ENCODE peak calls at places on chromosomes 7 and 10, in four cellular contexts. Y is right lobe of liver, B is PC-9, U is body of pancreas. D is an unnamed sample. For H3K36me3, the result is how much of the 10 kb centered on the place peaks cover.

GRCh38 chr10:7986851-7987250 is 67.6 kb upstream of the GATA3 start:
- DNase-seq in Y (no peak), B (no peak), U (no peak), D (no peak)

GRCh38 chr10:33179056-33179455 is 155.4 kb downstream of the NRP1 start:
- DNase-seq in Y (no peak), B (no peak), U (no peak), D (peak)

GRCh38 chr10:89029785-89030437 is 39.3 kb downstream of the FAS start:
- DNase-seq in Y (peak), B (peak), U (peak), D (peak)

GRCh38 chr10:6232846-6233724 is 30.4 kb downstream of the PFKFB3 start:
- DNase-seq in Y (no peak), B (no peak), U (no peak), D (no peak)

GRCh38 chr10:118920206-118920605 is 109.3 kb upstream of the NANOS1 start:
- DNase-seq in Y (no peak), B (no peak), U (no peak), D (no peak)

GRCh38 chr10:5816170-5816569 is 2.9 kb upstream of the GDI2 start:
- DNase-seq in Y (no peak), B (no peak), U (no peak), D (no peak)

GRCh38 chr7:132609222-132609621 is 33.0 kb upstream of the PLXNA4 start:
- DNase-seq in Y (no peak), B (no peak), U (no peak), D (no peak)

GRCh38 chr10:47255033-47255813 is 44.8 kb upstream of the GDF10 start:
- DNase-seq in Y (no peak), B (no peak), U (no peak), D (no peak)

GRCh38 chr7:122166708-122167107 is 22.7 kb upstream of the AASS start:
- DNase-seq in Y (no peak), B (peak), U (no peak), D (no peak)

GRCh38 chr10:25661632-25662031 is 272.4 kb upstream of the MYO3A start:
- DNase-seq in Y (no peak), B (no peak), U (no peak), D (no peak)

GRCh38 chr7:2093841-2094220 is 138.9 kb downstream of the MAD1L1 start:
- DNase-seq in Y (no peak), B (no peak), U (no peak), D (no peak)

GRCh38 chr10:77943086-77943901 is 16.7 kb upstream of the DLG5 start:
- DNase-seq in Y (no peak), B (peak), U (no peak), D (no peak)
- H3K27ac ChIP-seq in Y (no peak), B (peak), U (peak), D (no peak)

GRCh38 chr7:100613447-100614185 is 1.3 kb downstream of the MOSPD3 start:
- DNase-seq in Y (no peak), B (no peak), U (no peak), D (no peak)
- H3K4me3 ChIP-seq in Y (peak), B (peak), U (no peak), D (no peak)

GRCh38 chr7:149198161-149198816 is 2.9 kb downstream of the ZNF282 start:
- DNase-seq in Y (no peak), B (no peak), U (no peak), D (no peak)

GRCh38 chr7:149196151-149196704 is 882 bp downstream of the ZNF282 start:
- DNase-seq in Y (no peak), B (peak), U (no peak), D (peak)

GRCh38 chr7:149195180-149196150 is at the start of gene ZNF282:
- DNase-seq in Y (peak), B (peak), U (peak), D (peak)

GRCh38 chr7:149197675-149198074 is 2.3 kb downstream of the ZNF282 start:
- DNase-seq in Y (no peak), B (no peak), U (no peak), D (no peak)

DNA sequence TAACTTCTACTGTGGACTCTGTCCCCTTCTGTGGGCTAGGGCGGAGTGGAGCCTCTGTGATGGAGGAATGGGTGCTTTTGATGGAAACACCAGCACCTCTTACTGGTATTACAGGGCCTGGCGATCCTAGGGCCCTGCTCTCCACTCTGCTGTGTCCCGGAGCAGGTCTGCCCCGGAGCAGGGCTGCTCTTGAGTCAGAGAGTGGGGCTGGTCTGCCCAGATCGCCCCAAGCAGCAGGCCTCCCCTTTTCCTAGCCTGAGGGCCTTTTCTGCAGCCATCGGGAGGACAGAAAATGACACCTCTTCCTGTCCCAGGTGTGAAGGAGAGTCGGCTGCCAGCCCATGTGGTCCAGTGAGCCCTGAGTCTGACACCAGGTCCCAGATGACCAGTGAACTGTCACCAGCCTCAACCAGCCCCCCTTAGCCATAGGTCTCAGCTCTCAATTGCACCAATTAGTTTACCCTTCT is 1.4 kb downstream of the ZNF282 start:
- DNase-seq in Y (no peak), B (peak), U (no peak), D (peak)
- H3K36me3 ChIP-seq in Y (under half), B (under half), U (under half), D (under half)

DNA sequence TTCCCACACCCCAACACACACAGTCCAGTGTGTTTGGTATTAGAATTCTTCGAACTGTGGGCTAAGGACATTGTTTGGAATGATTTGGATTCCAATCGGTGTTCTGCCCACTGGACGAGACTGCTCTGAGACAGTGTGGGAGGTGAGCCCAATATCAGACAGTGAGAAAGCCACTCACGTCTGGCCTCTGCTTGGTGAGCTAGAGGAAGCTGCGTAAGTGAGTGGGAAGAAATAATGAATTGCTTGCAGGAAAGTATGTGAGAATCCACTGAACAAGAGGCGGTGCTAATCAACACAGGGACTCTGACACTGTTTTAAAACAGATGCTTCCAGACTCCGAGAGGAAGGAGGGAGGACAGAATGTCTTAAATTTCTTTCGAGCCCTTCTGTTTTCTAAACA is 675.0 kb upstream of the ANKRD30A start:
- DNase-seq in Y (no peak), B (no peak), U (no peak), D (no peak)
- H3K27ac ChIP-seq in Y (no peak), B (no peak), U (no peak), D (no peak)

GRCh38 chr10:116741391-116742351 is 695 bp downstream of the HSPA12A start:
- DNase-seq in Y (peak), B (no peak), U (peak), D (peak)

GRCh38 chr10:116738359-116738738 is 4.0 kb downstream of the HSPA12A start:
- DNase-seq in Y (no peak), B (no peak), U (no peak), D (no peak)

GRCh38 chr10:116743266-116744064 is 1.1 kb upstream of the HSPA12A start:
- DNase-seq in Y (no peak), B (no peak), U (no peak), D (no peak)

GRCh38 chr10:116742367-116743265 is at the start of gene HSPA12A:
- DNase-seq in Y (peak), B (peak), U (peak), D (peak)

DNA sequence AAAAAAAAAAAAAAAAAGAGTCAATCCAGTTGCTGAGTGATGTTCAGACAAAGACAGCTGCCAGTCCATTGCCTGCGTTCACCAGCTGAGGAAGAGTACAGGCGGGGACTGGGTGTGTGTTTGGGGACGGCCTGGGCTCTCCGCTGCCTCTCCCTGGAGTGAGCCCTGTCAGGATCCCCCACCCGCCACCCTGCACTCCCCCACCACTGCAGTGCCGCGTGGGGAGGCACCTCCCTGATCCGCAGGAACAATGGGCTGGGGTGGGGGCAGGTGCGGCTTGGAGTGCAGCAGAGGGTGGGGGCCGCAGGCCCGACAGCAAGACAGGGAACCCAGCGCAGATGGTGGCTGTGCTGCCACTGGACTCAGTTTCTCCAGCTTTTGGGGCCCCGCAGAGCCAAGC is 1.4 kb downstream of the HSPA12A start:
- DNase-seq in Y (no peak), B (no peak), U (no peak), D (peak)
- H3K4me3 ChIP-seq in Y (peak), B (no peak), U (peak), D (no peak)

DNA sequence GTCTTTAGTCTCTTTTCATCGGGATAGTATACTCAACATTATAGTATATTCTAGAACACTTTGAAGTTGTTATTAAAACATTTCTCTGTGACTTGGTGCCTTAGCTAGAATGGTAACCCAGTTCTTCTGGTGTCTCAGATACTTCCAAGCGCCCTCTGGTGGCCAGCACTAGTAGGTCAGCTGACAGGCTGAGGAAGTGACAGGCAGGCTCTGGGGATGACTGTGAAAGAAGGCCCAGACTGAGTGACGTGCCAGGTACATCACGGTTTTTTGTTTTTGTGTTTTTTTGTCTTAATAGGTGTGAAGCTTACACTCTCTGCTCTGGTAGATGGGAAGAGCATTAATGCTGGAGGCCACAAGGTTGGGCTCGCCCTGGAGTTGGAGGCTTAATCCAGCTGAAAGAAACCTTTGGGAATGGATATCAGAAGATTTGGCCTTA is 5.1 kb downstream of the COMTD1 start:
- DNase-seq in Y (peak), B (peak), U (peak), D (peak)
- H3K36me3 ChIP-seq in Y (under half), B (half or more), U (under half), D (under half)

DNA sequence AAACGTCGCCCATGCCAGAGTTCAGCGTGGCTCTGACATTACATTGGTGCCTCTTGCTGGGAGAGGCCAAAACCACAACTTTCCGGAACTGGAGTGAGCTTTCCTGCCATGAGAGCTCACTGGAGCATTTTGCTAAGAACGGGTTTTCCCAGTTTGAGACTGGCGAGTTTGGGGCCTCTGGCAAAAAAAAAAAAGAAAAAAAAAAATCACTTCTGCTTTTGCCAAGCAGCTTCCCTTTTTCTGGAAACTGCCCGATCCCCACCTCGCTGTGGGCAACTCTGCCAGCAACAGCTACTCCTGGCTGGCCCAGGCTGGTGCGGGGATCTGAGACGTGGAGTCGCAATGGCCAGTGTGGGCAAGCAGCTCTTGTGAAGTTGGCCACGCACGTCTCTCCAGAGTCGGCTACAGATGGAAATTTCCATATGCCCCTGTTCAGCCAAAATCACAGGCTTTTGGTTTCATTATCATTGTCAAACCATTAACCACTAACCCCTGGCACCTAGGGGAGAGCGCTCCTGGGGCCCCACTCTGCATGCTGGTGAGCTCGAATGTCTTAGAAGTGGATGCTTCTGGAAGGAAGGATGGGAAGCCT is 25.7 kb downstream of the PRKAG2 start:
- DNase-seq in Y (peak), B (peak), U (no peak), D (peak)
- H3K27ac ChIP-seq in Y (peak), B (peak), U (peak), D (peak)

GRCh38 chr7:120680986-120681385 is 177.0 kb downstream of the TSPAN12 start:
- DNase-seq in Y (no peak), B (no peak), U (no peak), D (no peak)

DNA sequence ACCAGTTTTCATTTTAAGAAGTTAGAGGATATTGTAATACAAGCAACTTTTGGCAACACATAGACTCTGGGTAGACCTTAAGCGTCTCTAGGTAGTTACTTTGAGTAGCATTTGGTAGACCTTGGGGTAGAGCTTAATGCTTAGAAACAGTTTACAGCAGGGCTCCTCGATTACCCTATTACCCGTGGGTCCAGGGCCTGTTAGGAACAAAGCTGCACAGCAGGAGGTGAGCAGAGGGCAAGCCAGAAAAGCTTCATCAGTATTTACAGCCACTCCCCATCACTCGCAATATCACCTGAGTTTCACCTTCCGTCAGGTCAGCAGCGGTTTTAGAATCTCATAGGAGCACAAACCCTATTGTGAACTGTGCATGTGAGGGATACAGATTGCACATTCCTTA is 173.5 kb downstream of the TSPAN12 start:
- DNase-seq in Y (no peak), B (no peak), U (no peak), D (no peak)
- H3K4me3 ChIP-seq in Y (no peak), B (no peak), U (no peak), D (no peak)

DNA sequence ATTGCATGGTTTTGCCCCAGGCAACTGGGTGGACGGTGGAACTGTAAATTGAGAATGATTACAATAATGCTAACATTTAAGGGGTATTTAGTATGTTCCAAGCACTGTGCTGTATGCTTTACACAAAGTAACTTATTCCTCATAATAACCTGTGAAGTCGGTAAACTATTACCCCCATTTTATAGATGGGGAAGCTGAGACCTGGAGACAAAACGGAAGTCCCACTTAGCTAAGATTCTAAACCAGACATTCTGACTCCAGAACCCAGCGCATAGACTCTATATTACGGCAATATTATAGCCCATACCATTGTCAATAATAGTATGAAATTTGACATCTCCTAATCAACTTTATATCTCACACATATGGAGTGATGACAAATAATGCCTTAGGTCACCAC is 39.9 kb upstream of the TMEM236 start:
- DNase-seq in Y (no peak), B (no peak), U (no peak), D (no peak)
- H3K36me3 ChIP-seq in Y (under half), B (under half), U (under half), D (under half)